ENCODE peak calls at places on chromosome 20, in five cellular contexts. B, J, U, F and D are unnamed samples.

GRCh38 chr20:25526446-25526845 is 58.9 kb downstream of the NINL start:
- DNase-seq in J (no peak), F (no peak), U (no peak), B (no peak), D (no peak)

GRCh38 chr20:44115762-44116644 is 71.0 kb downstream of the JPH2 start:
- DNase-seq in B (no peak), F (no peak), J (no peak), U (no peak), D (no peak)

GRCh38 chr20:61940491-61940890 is 125.2 kb downstream of the TAF4 start:
- DNase-seq in J (no peak), U (no peak), F (no peak), B (no peak), D (no peak)

GRCh38 chr20:36607586-36608387 is 2.2 kb downstream of the RAB5IF start:
- DNase-seq in J (no peak), U (no peak), B (peak; percentile 35), F (no peak), D (no peak)

GRCh38 chr20:24566656-24567055 is 97.2 kb downstream of the SYNDIG1 start:
- DNase-seq in F (no peak), J (no peak), U (no peak), B (no peak), D (no peak)

GRCh38 chr20:63071541-63072181 is 64.9 kb upstream of the BHLHE23 start:
- DNase-seq in B (peak; percentile 55), J (peak; percentile 25), U (peak; percentile 21), F (no peak), D (peak; percentile 7)

GRCh38 chr20:59178983-59179595 is 15.5 kb downstream of the ZNF831 start:
- DNase-seq in F (no peak), U (no peak), B (no peak), J (no peak), D (no peak)

GRCh38 chr20:60402209-60403058 is 444.2 kb downstream of the CDH26 start:
- DNase-seq in B (no peak), F (no peak), U (no peak), J (no peak), D (no peak)

GRCh38 chr20:47326718-47327137 is 29.8 kb downstream of the ZMYND8 start:
- DNase-seq in U (peak; percentile 87), F (no peak), B (no peak), J (no peak), D (no peak)

GRCh38 chr20:63260521-63260920 is 6.3 kb upstream of the NKAIN4 start:
- DNase-seq in F (no peak), J (no peak), B (no peak), U (no peak), D (no peak)

GRCh38 chr20:12893019-12893418 is 115.8 kb upstream of the SPTLC3 start:
- DNase-seq in U (no peak), J (no peak), F (no peak), B (no peak), D (no peak)

GRCh38 chr20:39706089-39706721 is 744.1 kb downstream of the DHX35 start:
- DNase-seq in B (no peak), J (peak; percentile 55), F (no peak), U (no peak), D (no peak)

GRCh38 chr20:62246872-62247652 is 8.7 kb downstream of the OSBPL2 start:
- DNase-seq in B (no peak), J (no peak), F (no peak), U (no peak), D (no peak)

GRCh38 chr20:63704749-63705117 is 3.0 kb downstream of the ARFRP1 start:
- DNase-seq in F (no peak), B (no peak), J (no peak), U (no peak), D (no peak)

GRCh38 chr20:51359401-51359800 is 183.1 kb downstream of the NFATC2 start:
- DNase-seq in F (no peak), J (no peak), B (peak; percentile 42), U (no peak), D (no peak)

GRCh38 chr20:28616354-28616753 is 2641.1 kb upstream of the DEFB115 start:
- DNase-seq in F (no peak), J (no peak), B (no peak), U (no peak), D (no peak)

GRCh38 chr20:53657289-53657678 is 63.6 kb upstream of the ZNF217 start:
- DNase-seq in F (no peak), U (no peak), B (no peak), J (no peak), D (no peak)

GRCh38 chr20:53824779-53825178 is 231.1 kb upstream of the ZNF217 start:
- DNase-seq in B (no peak), J (no peak), F (no peak), U (no peak), D (no peak)